ENCODE peak calls at places on chromosomes 7 and 10, in ten cellular contexts. U is aorta, J is left ventricle myocardium inferior, F is brain microvascular endothelial cell, N is heart left ventricle, P is NCI-H2081 treated with DMSO at 0.1 percent for 48 hours, Q is NCI-H1105, H is activated T-helper 1 cell treated with Interleukin-2 at 50 U/mL for 16 hours, Y is T-cell, S is activated T-cell treated with anti-CD3 and anti-CD28 coated beads for 4 hours. K is an unnamed sample.

GRCh38 chr10:26503911-26504310 is 65.8 kb downstream of the APBB1IP start:
- DNase-seq in Q (no peak), Y (no peak), H (no peak), S (no peak), P (no peak), J (no peak), F (no peak), U (no peak), N (no peak), K (no peak)

GRCh38 chr10:97534746-97535367 is 36.1 kb downstream of the UBTD1 start:
- DNase-seq in H (no peak), N (no peak), P (no peak), Y (no peak), Q (no peak), U (no peak), F (no peak), S (no peak), J (no peak), K (no peak)

GRCh38 chr7:80098795-80099194 is 35.8 kb upstream of the GNAI1 start:
- DNase-seq in N (no peak), J (no peak), F (no peak), H (no peak), U (no peak), P (no peak), S (no peak), Y (no peak), Q (no peak), K (no peak)

GRCh38 chr7:106175507-106175906 is 63.4 kb upstream of the SYPL1 start:
- DNase-seq in Q (peak), P (no peak), Y (no peak), N (no peak), U (no peak), S (no peak), J (no peak), F (no peak), H (no peak), K (no peak)

GRCh38 chr10:63605568-63605967 is 84.4 kb downstream of the REEP3 start:
- DNase-seq in Q (no peak), S (no peak), N (no peak), P (no peak), U (no peak), F (no peak), H (no peak), Y (no peak), J (no peak), K (no peak)

GRCh38 chr7:127755965-127756364 is 104.0 kb downstream of the SND1 start:
- DNase-seq in Y (no peak), N (no peak), U (no peak), P (no peak), J (no peak), H (no peak), Q (no peak), S (no peak), F (no peak), K (no peak)

GRCh38 chr7:133931053-133931452 is 196.1 kb upstream of the LRGUK start:
- DNase-seq in P (no peak), S (no peak), Y (no peak), U (no peak), J (no peak), Q (peak), H (no peak), F (no peak), N (no peak), K (no peak)

GRCh38 chr10:15245530-15245929 is 77.0 kb upstream of the NMT2 start:
- DNase-seq in N (no peak), U (no peak), Q (no peak), H (no peak), J (no peak), S (no peak), P (no peak), F (no peak), Y (no peak), K (no peak)

GRCh38 chr10:77162697-77163096 is 474.9 kb downstream of the KCNMA1 start:
- DNase-seq in P (no peak), Q (no peak), N (no peak), H (no peak), S (no peak), U (no peak), Y (no peak), F (peak), J (no peak), K (no peak)

GRCh38 chr10:116053910-116054309 is 219.1 kb downstream of the GFRA1 start:
- DNase-seq in Y (no peak), U (no peak), F (no peak), H (no peak), Q (no peak), J (no peak), S (no peak), P (no peak), N (no peak), K (no peak)

GRCh38 chr7:116357776-116358670 is 141.5 kb upstream of the CAV2 start:
- DNase-seq in Q (no peak), J (no peak), P (no peak), Y (no peak), F (no peak), H (no peak), N (no peak), U (no peak), S (no peak), K (no peak)

GRCh38 chr10:100896876-100897461 is 15.8 kb upstream of the SLF2 start:
- DNase-seq in F (peak), Y (no peak), Q (no peak), J (no peak), N (no peak), P (no peak), U (no peak), H (no peak), S (no peak), K (no peak)

GRCh38 chr7:148882668-148883232 is 1.3 kb downstream of the EZH2 start:
- DNase-seq in Y (no peak), N (no peak), J (no peak), H (no peak), U (no peak), S (no peak), F (no peak), P (no peak), Q (no peak), K (no peak)

GRCh38 chr10:114432704-114433103 is 28.4 kb upstream of the AFAP1L2 start:
- DNase-seq in Y (no peak), F (no peak), S (no peak), P (no peak), J (no peak), U (no peak), H (no peak), N (no peak), Q (no peak), K (no peak)

GRCh38 chr7:142319970-142320369 is 62.1 kb upstream of the PRSS58 start:
- DNase-seq in Y (no peak), Q (no peak), P (no peak), H (no peak), J (no peak), F (no peak), U (no peak), S (no peak), N (no peak), K (no peak)

GRCh38 chr10:25869067-25869591 is 64.9 kb upstream of the MYO3A start:
- DNase-seq in Q (no peak), J (no peak), F (no peak), U (no peak), N (no peak), P (no peak), S (no peak), H (no peak), Y (no peak), K (no peak)

GRCh38 chr7:30224511-30225031 is 59.8 kb upstream of the ZNRF2 start:
- DNase-seq in Q (no peak), U (no peak), S (no peak), N (no peak), J (no peak), H (no peak), Y (no peak), F (peak), P (no peak), K (no peak)

GRCh38 chr7:150365673-150366398 is 2.8 kb upstream of the REPIN1 start:
- DNase-seq in J (no peak), Y (no peak), P (no peak), N (no peak), F (no peak), U (no peak), S (no peak), H (no peak), Q (no peak), K (no peak)

GRCh38 chr10:70691601-70692000 is 19.3 kb downstream of the ADAMTS14 start:
- DNase-seq in U (no peak), H (no peak), S (no peak), F (no peak), Y (no peak), J (no peak), P (no peak), Q (no peak), N (no peak), K (no peak)

GRCh38 chr10:5159126-5159525 is 25.8 kb downstream of the AKR1C8 start:
- DNase-seq in H (no peak), N (no peak), S (no peak), Y (no peak), U (no peak), P (no peak), J (no peak), Q (no peak), F (no peak), K (no peak)

GRCh38 chr10:5442056-5442989 is 30.0 kb downstream of the NET1 start:
- DNase-seq in H (no peak), P (no peak), F (peak), Y (no peak), J (no peak), Q (no peak), S (peak), U (no peak), N (no peak), K (no peak)

GRCh38 chr7:41346878-41347277 is 356.0 kb downstream of the INHBA start:
- DNase-seq in H (no peak), P (no peak), Q (no peak), S (no peak), N (no peak), U (no peak), Y (no peak), J (no peak), F (no peak), K (no peak)

GRCh38 chr7:22214000-22214399 is 143.0 kb downstream of the RAPGEF5 start:
- DNase-seq in Y (no peak), Q (no peak), S (no peak), J (no peak), N (no peak), P (no peak), U (no peak), H (no peak), F (no peak), K (no peak)

GRCh38 chr10:113999520-113999919 is 44.1 kb upstream of the ADRB1 start:
- DNase-seq in S (no peak), J (no peak), H (no peak), N (no peak), P (no peak), F (no peak), U (no peak), Y (no peak), Q (no peak), K (no peak)

GRCh38 chr10:121409466-121410104 is 188.7 kb downstream of the FGFR2 start:
- DNase-seq in S (no peak), H (no peak), J (no peak), Q (no peak), N (no peak), F (no peak), U (no peak), P (no peak), Y (no peak), K (no peak)

GRCh38 chr10:6563720-6564119 is 16.4 kb downstream of the PRKCQ start:
- DNase-seq in F (no peak), U (no peak), N (no peak), H (no peak), S (no peak), Y (no peak), Q (no peak), J (no peak), P (no peak), K (no peak)

GRCh38 chr7:6649241-6649961 is 12.3 kb downstream of the ZNF316 start:
- DNase-seq in Y (no peak), S (no peak), Q (no peak), J (no peak), F (no peak), N (peak), H (no peak), U (peak), P (no peak), K (no peak)

GRCh38 chr7:76149847-76150691 is 51.6 kb upstream of the SRRM3 start:
- DNase-seq in Y (no peak), U (no peak), P (no peak), J (no peak), S (no peak), F (no peak), H (no peak), Q (no peak), N (no peak), K (no peak)

GRCh38 chr7:30470783-30471182 is 7.8 kb downstream of the NOD1 start:
- DNase-seq in P (no peak), Q (peak), F (peak), U (no peak), J (no peak), Y (no peak), N (no peak), H (no peak), S (no peak), K (no peak)

GRCh38 chr7:93043393-93043985 is 74.3 kb downstream of the SAMD9 start:
- DNase-seq in Q (no peak), S (no peak), H (no peak), N (peak), F (peak), U (peak), P (no peak), Y (no peak), J (peak), K (no peak)

GRCh38 chr7:44279286-44279685 is 46.1 kb downstream of the CAMK2B start:
- DNase-seq in Y (no peak), Q (no peak), U (peak), J (peak), H (no peak), N (no peak), F (no peak), S (no peak), P (no peak), K (no peak)

GRCh38 chr10:28463676-28464395 is 69.1 kb upstream of the WAC start:
- DNase-seq in Y (no peak), P (peak), H (no peak), S (no peak), J (no peak), U (no peak), F (no peak), Q (no peak), N (no peak), K (peak)

K was measured in stomach.